ENCODE peak calls at places on chromosomes 16 and 17, in ten cellular contexts. W, R, J, Z, M, U, X, D, I and B are unnamed samples.

GRCh38 chr17:48081858-48082257 is 19.4 kb downstream of the CBX1 start:
- DNase-seq in W (no peak), R (no peak), J (no peak), Z (no peak), M (no peak), U (no peak), X (no peak), D (no peak), I (no peak), B (no peak)

GRCh38 chr16:79355600-79356358 is 244.8 kb downstream of the MAF start:
- DNase-seq in W (no peak), R (no peak), J (no peak), Z (no peak), M (no peak), U (no peak), X (no peak), D (no peak), I (no peak), B (no peak)

GRCh38 chr17:37493249-37494027 is 3.7 kb downstream of the DUSP14 start:
- DNase-seq in W (no peak), R (no peak), J (no peak), Z (no peak), M (peak; percentile 89), U (no peak), X (no peak), D (peak; percentile 94), I (no peak), B (no peak)

GRCh38 chr17:80780381-80781187 is 211.1 kb upstream of the CHMP6 start:
- DNase-seq in W (no peak), R (no peak), J (no peak), Z (peak; percentile 70), M (no peak), U (peak; percentile 45), X (peak; percentile 13), D (no peak), I (no peak), B (no peak)

GRCh38 chr16:25014500-25015147 is 545 bp downstream of the ARHGAP17 start:
- DNase-seq in W (peak; percentile 62), R (no peak), J (peak; percentile 5), Z (peak; percentile 24), M (no peak), U (peak; percentile 77), X (no peak), D (peak; percentile 55), I (peak; percentile 18), B (peak; percentile 39)

GRCh38 chr17:74528491-74529199 is 2.6 kb downstream of the CD300LB start:
- DNase-seq in W (peak; percentile 5), R (no peak), J (no peak), Z (no peak), M (no peak), U (no peak), X (no peak), D (no peak), I (no peak), B (no peak)

GRCh38 chr17:47785538-47786123 is 36.0 kb downstream of the OSBPL7 start:
- DNase-seq in W (peak; percentile 82), R (no peak), J (no peak), Z (peak; percentile 50), M (no peak), U (peak; percentile 80), X (no peak), D (peak; percentile 20), I (peak; percentile 22), B (no peak)

GRCh38 chr17:72422204-72422504 is 301.3 kb downstream of the SOX9 start:
- DNase-seq in W (no peak), R (no peak), J (no peak), Z (no peak), M (no peak), U (no peak), X (no peak), D (no peak), I (no peak), B (no peak)

GRCh38 chr17:70086468-70086867 is 11.4 kb downstream of the KCNJ16 start:
- DNase-seq in W (no peak), R (no peak), J (no peak), Z (no peak), M (no peak), U (no peak), X (no peak), D (peak; percentile 53), I (no peak), B (no peak)

GRCh38 chr17:48484256-48484655 is 46.6 kb downstream of the HOXB1 start:
- DNase-seq in W (no peak), R (no peak), J (no peak), Z (no peak), M (no peak), U (no peak), X (no peak), D (peak; percentile 84), I (no peak), B (no peak)